ENCODE peak calls at places on chromosome 5, in five cellular contexts. G, U, V, J and H are unnamed samples.

GRCh38 chr5:32323741-32324140 is 11.0 kb upstream of the MTMR12 start:
- DNase-seq in G (no peak), J (no peak), U (no peak), V (no peak), H (no peak)

GRCh38 chr5:180330270-180330648 is 22.9 kb downstream of the GFPT2 start:
- DNase-seq in V (no peak), J (no peak), G (no peak), U (no peak), H (no peak)

GRCh38 chr5:107372723-107373487 is 297.8 kb downstream of the EFNA5 start:
- DNase-seq in V (no peak), J (peak), U (no peak), G (no peak), H (no peak)

GRCh38 chr5:98938459-98938858 is 9.7 kb upstream of the CHD1 start:
- DNase-seq in U (peak), J (peak), V (no peak), G (no peak), H (no peak)

GRCh38 chr5:80990527-80990926 is 30.4 kb downstream of the RASGRF2 start:
- DNase-seq in U (peak), G (no peak), V (no peak), J (peak), H (no peak)

GRCh38 chr5:56818409-56819026 is 3.2 kb downstream of the MAP3K1 start:
- DNase-seq in V (peak), G (no peak), U (no peak), J (peak), H (no peak)

GRCh38 chr5:9173281-9174048 is 372.4 kb downstream of the SEMA5A start:
- DNase-seq in U (peak), G (peak), V (no peak), J (peak), H (peak)

GRCh38 chr5:68012429-68012828 is 203.1 kb upstream of the PIK3R1 start:
- DNase-seq in G (no peak), J (no peak), V (no peak), U (no peak), H (no peak)

GRCh38 chr5:141605523-141606277 is 13.1 kb downstream of the DIAPH1 start:
- DNase-seq in U (no peak), V (peak), J (no peak), G (no peak), H (no peak)

GRCh38 chr5:54663876-54664275 is 146.3 kb downstream of the SNX18 start:
- DNase-seq in G (peak), J (peak), U (peak), V (no peak), H (no peak)

GRCh38 chr5:111075520-111075919 is 4.0 kb downstream of the TSLP start:
- DNase-seq in U (peak), J (peak), G (peak), V (no peak), H (no peak)

GRCh38 chr5:96468956-96469355 is 35.9 kb upstream of the PCSK1 start:
- DNase-seq in V (no peak), J (no peak), G (no peak), U (no peak), H (no peak)